ENCODE peak calls at places on chromosomes 6 and 20, in four cellular contexts. Q is stomach, B is AG10803, U is gastrocnemius medialis. V is an unnamed sample.

GRCh38 chr20:24721891-24722530 is 227.1 kb upstream of the CST7 start:
- DNase-seq in Q (no peak), B (no peak), U (no peak), V (no peak)

GRCh38 chr6:112232845-112233256 is 21.5 kb downstream of the LAMA4 start:
- DNase-seq in Q (no peak), B (peak; percentile 69), U (no peak), V (no peak)

GRCh38 chr20:50592282-50593004 is 82.3 kb downstream of the PTPN1 start:
- DNase-seq in Q (peak; percentile 89), B (no peak), U (no peak), V (no peak)

GRCh38 chr20:1664911-1665310 is 7.3 kb upstream of the SIRPG start:
- DNase-seq in Q (peak; percentile 28), B (no peak), U (no peak), V (no peak)

GRCh38 chr6:55917756-55918415 is 42.5 kb upstream of the BMP5 start:
- DNase-seq in Q (no peak), B (peak; percentile 30), U (no peak), V (no peak)

GRCh38 chr6:118708736-118709135 is 57.3 kb upstream of the CEP85L start:
- DNase-seq in Q (no peak), B (peak; percentile 78), U (no peak), V (no peak)

GRCh38 chr6:2404211-2404929 is 159.0 kb upstream of the GMDS start:
- DNase-seq in Q (no peak), B (no peak), U (no peak), V (no peak)

GRCh38 chr6:137233561-137234504 is 14.6 kb upstream of the IFNGR1 start:
- DNase-seq in Q (no peak), B (peak; percentile 88), U (no peak), V (peak; percentile 72)

GRCh38 chr20:1904160-1904559 is 9.0 kb downstream of the SIRPA start:
- DNase-seq in Q (no peak), B (no peak), U (no peak), V (no peak)

GRCh38 chr6:21850682-21851081 is 257.1 kb downstream of the SOX4 start:
- DNase-seq in Q (no peak), B (no peak), U (no peak), V (no peak)

GRCh38 chr6:135231469-135231844 is 50.3 kb downstream of the MYB start:
- DNase-seq in Q (no peak), B (peak; percentile 14), U (no peak), V (no peak)

GRCh38 chr20:37627060-37627766 is 66.6 kb upstream of the CTNNBL1 start:
- DNase-seq in Q (no peak), B (peak; percentile 35), U (no peak), V (no peak)

GRCh38 chr6:139981810-139982550 is 607.5 kb upstream of the CITED2 start:
- DNase-seq in Q (no peak), B (peak; percentile 61), U (no peak), V (no peak)

GRCh38 chr6:579339-579738 is 77.6 kb downstream of the HUS1B start:
- DNase-seq in Q (no peak), B (peak; percentile 38), U (no peak), V (no peak)
- TF ChIP-seq CTCF in Q (no peak), B (peak; percentile 54), U (no peak), V (peak; percentile 46)

DNA sequence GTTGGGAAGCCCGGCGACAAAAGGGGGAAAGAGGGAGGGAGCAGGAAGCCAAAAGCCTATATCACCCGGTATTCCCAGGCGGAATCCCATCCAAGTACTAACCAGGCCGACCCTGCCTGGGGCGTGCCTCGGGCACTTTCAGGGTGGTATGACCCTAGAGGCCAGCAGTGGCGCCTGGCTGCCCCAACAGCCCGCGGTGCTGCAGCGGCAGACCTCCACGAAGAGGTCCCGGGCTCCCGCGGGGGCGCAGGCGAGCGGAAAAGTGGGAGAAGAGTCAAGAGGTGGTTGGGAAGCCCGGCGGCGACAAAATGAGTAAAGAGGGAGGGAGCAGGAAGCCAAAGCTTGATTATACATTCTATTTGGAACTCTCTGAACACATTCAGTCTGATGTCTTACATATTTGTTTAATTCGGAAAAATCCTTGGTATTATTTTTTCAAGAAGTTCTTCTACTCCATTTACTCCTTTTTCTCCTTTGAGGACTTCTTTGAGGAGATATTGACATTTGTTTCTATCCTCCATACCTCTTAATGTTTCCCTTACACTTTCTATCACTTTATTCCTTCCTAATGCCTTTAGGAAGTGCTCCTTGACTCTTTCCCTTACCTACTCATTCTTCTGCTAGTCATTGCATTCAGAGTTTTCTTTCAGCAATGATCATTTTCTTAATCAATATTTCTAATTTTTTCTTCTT is 11.5 kb downstream of the TREML4 start:
- DNase-seq in Q (no peak), B (no peak), U (no peak), V (no peak)
- H3K4me3 ChIP-seq in Q (no peak overlapping the region), B (no peak overlapping the region), U (no peak overlapping the region), V (no peak overlapping the region)

DNA sequence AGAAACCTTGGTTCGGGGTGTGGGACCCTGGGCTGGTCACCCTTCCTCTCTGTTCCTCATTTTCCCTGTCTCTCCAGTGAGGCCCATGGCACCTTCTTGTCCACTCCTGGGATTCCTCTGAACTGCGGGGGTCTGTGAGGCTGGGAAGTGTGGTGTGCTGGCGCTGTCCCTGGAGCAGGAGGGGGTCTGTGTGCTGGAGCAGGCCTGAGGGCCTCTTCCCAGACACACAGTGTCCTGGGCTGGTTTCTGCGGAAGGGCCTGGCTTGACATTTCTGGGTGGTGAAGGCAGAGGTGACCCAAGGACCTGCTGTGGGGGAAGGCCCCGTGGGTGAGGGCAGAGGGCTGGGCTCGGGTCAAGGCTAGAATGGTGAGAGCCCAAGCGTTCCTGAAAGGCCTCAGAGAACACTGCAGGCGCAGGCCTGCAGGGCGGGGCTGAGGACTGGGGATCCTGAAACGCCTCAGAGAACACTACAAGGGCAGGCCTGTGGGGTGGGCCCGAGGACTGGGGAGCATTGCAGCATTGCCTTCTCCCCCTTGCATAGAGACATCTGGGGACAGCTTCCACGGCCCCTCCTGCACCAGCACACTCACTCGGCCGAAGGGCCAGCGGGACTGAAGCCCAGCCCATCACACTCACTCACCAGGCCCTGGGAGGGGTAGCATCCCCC is 10.6 kb upstream of the BAK1 start:
- DNase-seq in Q (peak; percentile 51), B (peak; percentile 39), U (no peak), V (no peak)
- TF ChIP-seq CTCF in Q (no peak), B (peak; percentile 15), U (peak; percentile 9), V (no peak)

GRCh38 chr6:38163186-38164130 is 343.9 kb downstream of the ZFAND3 start:
- DNase-seq in Q (no peak), B (no peak), U (no peak), V (no peak)

GRCh38 chr6:38161754-38162492 is 342.4 kb downstream of the ZFAND3 start:
- DNase-seq in Q (no peak), B (no peak), U (no peak), V (no peak)

GRCh38 chr6:38164131-38164481 is 344.6 kb downstream of the ZFAND3 start:
- DNase-seq in Q (no peak), B (no peak), U (no peak), V (no peak)

GRCh38 chr6:38161331-38161730 is 341.8 kb downstream of the ZFAND3 start:
- DNase-seq in Q (no peak), B (no peak), U (no peak), V (no peak)

DNA sequence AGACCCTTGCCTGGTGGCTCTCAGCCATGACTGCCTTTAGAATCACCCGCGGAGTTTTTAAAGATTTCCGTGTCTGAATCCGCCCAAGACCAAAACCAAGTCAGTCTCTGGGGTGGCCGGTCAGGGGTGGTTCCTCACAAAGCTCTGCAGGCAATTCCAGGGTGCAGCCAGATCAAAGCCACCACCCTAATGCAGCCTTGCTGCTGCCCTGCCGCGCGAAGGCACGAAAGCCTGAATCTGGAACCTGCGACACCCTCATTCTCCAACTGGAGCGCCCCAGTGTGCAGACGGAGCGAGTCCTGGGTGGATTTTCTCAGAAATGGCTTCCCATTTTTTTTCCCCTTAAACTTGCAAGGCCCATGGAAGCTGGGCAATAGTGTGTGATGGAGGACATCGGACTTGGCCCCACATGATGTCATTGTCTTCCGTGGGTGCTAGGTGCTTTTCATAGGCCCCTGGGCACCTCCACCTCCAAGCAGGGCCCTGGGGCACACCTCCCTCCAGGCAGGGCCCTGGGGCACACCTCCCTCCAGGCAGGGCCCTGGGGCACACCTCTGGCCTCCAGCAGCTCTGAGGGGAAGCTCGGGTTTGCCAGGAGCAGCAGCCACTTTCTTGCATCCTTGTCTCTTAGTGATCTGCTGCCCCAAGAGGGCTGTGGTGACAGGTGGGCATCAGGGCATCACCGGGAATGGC is 343.1 kb downstream of the ZFAND3 start:
- DNase-seq in Q (no peak), B (no peak), U (no peak), V (no peak)
- H3K4me3 ChIP-seq in Q (no peak overlapping the region), B (no peak overlapping the region), U (no peak overlapping the region), V (no peak overlapping the region)

GRCh38 chr6:119717942-119718341 is 368.4 kb upstream of the MAN1A1 start:
- DNase-seq in Q (no peak), B (no peak), U (no peak), V (no peak)
- TF ChIP-seq CTCF in Q (no peak), B (no peak), U (no peak), V (no peak)

GRCh38 chr6:28825732-28826293 is 98.0 kb downstream of the TRIM27 start:
- DNase-seq in Q (no peak), B (no peak), U (no peak), V (no peak)
- H3K4me3 ChIP-seq in Q (no peak overlapping the region), B (no peak overlapping the region), U (no peak overlapping the region), V (no peak overlapping the region)